ENCODE peak calls at places on chromosome 21, in ten cellular contexts. X is effector memory CD4-positive, alpha-beta T cell; Z is pancreas; G is erythroblast; B is memory B cell; J is stimulated activated CD8-positive, alpha-beta memory T cell treated with anti-CD3 and anti-CD28 coated beads, Interleukin-7, amount 100 ng/mL, for 24 hours; F is fibroblast of lung; V is T-cell; Q is COR-L47; U is DMS153. L is an unnamed sample.

GRCh38 chr21:17900281-17900989 is 81.3 kb upstream of the C21orf91 start:
- DNase-seq in X (no peak), Z (no peak), G (no peak), B (no peak), J (no peak), F (no peak), V (no peak), Q (peak), U (no peak), L (no peak)

GRCh38 chr21:36798461-36798860 is 99.5 kb downstream of the SIM2 start:
- DNase-seq in X (no peak), Z (no peak), G (no peak), B (no peak), J (no peak), F (no peak), V (no peak), Q (no peak), U (no peak), L (no peak)

GRCh38 chr21:43917515-43918384 is 52.7 kb downstream of the AGPAT3 start:
- DNase-seq in X (no peak), Z (no peak), G (peak), B (no peak), J (no peak), F (no peak), V (no peak), Q (no peak), U (no peak), L (no peak)

GRCh38 chr21:39601194-39601940 is 11.4 kb upstream of the B3GALT5 start:
- DNase-seq in X (no peak), Z (no peak), G (no peak), B (no peak), J (no peak), F (no peak), V (no peak), Q (no peak), U (no peak), L (no peak)

GRCh38 chr21:36718951-36719501 is 20.1 kb downstream of the SIM2 start:
- DNase-seq in X (no peak), Z (no peak), G (peak), B (no peak), J (no peak), F (no peak), V (no peak), Q (no peak), U (no peak), L (no peak)

GRCh38 chr21:35525443-35525842 is 476.3 kb upstream of the RUNX1 start:
- DNase-seq in X (no peak), Z (no peak), G (no peak), B (peak), J (no peak), F (no peak), V (no peak), Q (no peak), U (no peak), L (no peak)

GRCh38 chr21:34511787-34512451 is at the start of gene KCNE1:
- DNase-seq in X (no peak), Z (no peak), G (no peak), B (no peak), J (no peak), F (peak), V (no peak), Q (no peak), U (no peak), L (no peak)

GRCh38 chr21:41366522-41367151 is 4.8 kb downstream of the MX2 start:
- DNase-seq in X (no peak), Z (peak), G (no peak), B (no peak), J (no peak), F (peak), V (peak), Q (no peak), U (peak), L (no peak)

GRCh38 chr21:38136201-38136600 is 120.6 kb upstream of the KCNJ15 start:
- DNase-seq in X (no peak), Z (no peak), G (no peak), B (no peak), J (no peak), F (peak), V (no peak), Q (no peak), U (no peak), L (no peak)

GRCh38 chr21:42747267-42747701 is 93.9 kb downstream of the PDE9A start:
- DNase-seq in X (no peak), Z (no peak), G (no peak), B (no peak), J (no peak), F (no peak), V (no peak), Q (no peak), U (no peak), L (no peak)

GRCh38 chr21:35324372-35325220 is 275.5 kb upstream of the RUNX1 start:
- DNase-seq in X (no peak), Z (no peak), G (no peak), B (no peak), J (no peak), F (peak), V (no peak), Q (no peak), U (no peak), L (no peak)

GRCh38 chr21:41848971-41849580 is 30.1 kb downstream of the PRDM15 start:
- DNase-seq in X (no peak), Z (no peak), G (no peak), B (no peak), J (no peak), F (no peak), V (no peak), Q (no peak), U (no peak), L (no peak)

GRCh38 chr21:45994086-45994661 is 12.6 kb downstream of the COL6A1 start:
- DNase-seq in X (no peak), Z (no peak), G (no peak), B (no peak), J (no peak), F (no peak), V (no peak), Q (no peak), U (no peak), L (no peak)

GRCh38 chr21:44933199-44933937 is 6.5 kb upstream of the SLX9 start:
- DNase-seq in X (no peak), Z (peak), G (no peak), B (no peak), J (no peak), F (no peak), V (no peak), Q (no peak), U (no peak), L (no peak)

GRCh38 chr21:45923146-45923545 is 58.4 kb upstream of the COL6A1 start:
- DNase-seq in X (peak), Z (peak), G (no peak), B (peak), J (peak), F (peak), V (peak), Q (peak), U (no peak), L (no peak)

GRCh38 chr21:38875694-38876492 is 70.2 kb downstream of the ETS2 start:
- DNase-seq in X (no peak), Z (no peak), G (no peak), B (no peak), J (no peak), F (peak), V (no peak), Q (no peak), U (no peak), L (no peak)

GRCh38 chr21:37792046-37792445 is 124.2 kb downstream of the KCNJ6 start:
- DNase-seq in X (no peak), Z (no peak), G (no peak), B (no peak), J (no peak), F (peak), V (no peak), Q (no peak), U (no peak), L (no peak)

GRCh38 chr21:31557421-31557955 is 102.0 kb upstream of the SOD1 start:
- DNase-seq in X (no peak), Z (no peak), G (no peak), B (no peak), J (no peak), F (no peak), V (no peak), Q (peak), U (no peak), L (peak)

GRCh38 chr21:42148584-42148983 is 70.4 kb upstream of the ABCG1 start:
- DNase-seq in X (no peak), Z (no peak), G (no peak), B (no peak), J (no peak), F (no peak), V (no peak), Q (no peak), U (no peak), L (no peak)

GRCh38 chr21:45508607-45509565 is 33.4 kb downstream of the SLC19A1 start:
- DNase-seq in X (no peak), Z (peak), G (no peak), B (no peak), J (no peak), F (no peak), V (no peak), Q (no peak), U (no peak), L (no peak)

GRCh38 chr21:43727571-43728466 is 8.9 kb downstream of the PDXK start:
- DNase-seq in X (no peak), Z (peak), G (peak), B (no peak), J (no peak), F (peak), V (no peak), Q (no peak), U (no peak), L (no peak)

GRCh38 chr21:14403681-14404318 is 20.9 kb upstream of the HSPA13 start:
- DNase-seq in X (no peak), Z (no peak), G (peak), B (peak), J (no peak), F (peak), V (no peak), Q (peak), U (no peak), L (no peak)

GRCh38 chr21:36156815-36157670 is at the start of gene DOP1B:
- DNase-seq in X (no peak), Z (no peak), G (peak), B (no peak), J (no peak), F (no peak), V (peak), Q (peak), U (no peak), L (peak)